ENCODE peak calls at places on chromosomes 3 and 15, in nine cellular contexts. G is activated T-cell treated with anti-CD3 and anti-CD28 coated beads, Interleukin-2, amount 50 U/mL, for 72 hours; V is naive thymus-derived CD8-positive, alpha-beta T cell; W is activated CD4-positive, CD25-positive, alpha-beta regulatory T cell treated with anti-CD3 and anti-CD28 coated beads, Interleukin-2, amount 50 U/mL, for 16 hours; T is skeletal muscle cell; A is neural progenitor cell; K is left ventricle myocardium inferior; X is EH; P is stimulated activated CD4-positive, alpha-beta T cell treated with anti-CD3 and anti-CD28 coated beads, Interleukin-4, amount 100 ng/mL, for 1 hour. R is an unnamed sample.

GRCh38 chr3:195119461-195120198 is 151.3 kb downstream of the XXYLT1 start:
- DNase-seq in V (no peak), W (no peak), P (no peak), K (no peak), A (peak; percentile 84), G (no peak), T (peak; percentile 74), X (peak; percentile 97), R (peak; percentile 95)

GRCh38 chr3:169594402-169594801 is 69.1 kb downstream of the MECOM start:
- DNase-seq in X (no peak), T (no peak), A (no peak), W (no peak), V (no peak), P (no peak), K (no peak), G (no peak), R (no peak)

GRCh38 chr3:86923071-86923476 is 67.9 kb downstream of the VGLL3 start:
- DNase-seq in P (no peak), K (no peak), X (peak; percentile 90), T (peak; percentile 87), G (no peak), W (no peak), A (no peak), V (no peak), R (peak; percentile 90)

GRCh38 chr15:56411122-56411749 is 46.0 kb downstream of the TEX9 start:
- DNase-seq in K (no peak), G (no peak), W (no peak), P (no peak), X (no peak), A (no peak), T (peak; percentile 4), V (no peak), R (peak; percentile 1)

GRCh38 chr3:4950948-4951347 is 28.3 kb upstream of the BHLHE40 start:
- DNase-seq in P (no peak), K (no peak), T (no peak), X (no peak), G (no peak), W (no peak), A (no peak), V (no peak), R (no peak)

GRCh38 chr3:147379651-147380050 is 26.7 kb downstream of the ZIC4 start:
- DNase-seq in G (no peak), P (no peak), A (no peak), K (no peak), W (no peak), X (no peak), T (no peak), V (no peak), R (no peak)

GRCh38 chr15:25701716-25702465 is 161.2 kb downstream of the ATP10A start:
- DNase-seq in T (no peak), G (no peak), P (no peak), X (peak; percentile 17), K (no peak), V (no peak), W (no peak), A (no peak), R (no peak)

GRCh38 chr3:57130426-57131209 is 34.5 kb downstream of the IL17RD start:
- DNase-seq in W (no peak), X (no peak), K (peak; percentile 32), A (peak; percentile 97), P (no peak), V (no peak), T (no peak), G (no peak), R (no peak)

GRCh38 chr3:120495809-120496208 is 45.0 kb upstream of the FSTL1 start:
- DNase-seq in A (no peak), W (no peak), X (no peak), K (no peak), P (no peak), G (no peak), T (no peak), V (no peak), R (no peak)

GRCh38 chr3:30720586-30721313 is 114.3 kb downstream of the TGFBR2 start:
- DNase-seq in V (no peak), T (no peak), W (no peak), P (no peak), G (no peak), X (peak; percentile 64), K (no peak), A (no peak), R (peak; percentile 78)

GRCh38 chr3:60919296-60919695 is 332.0 kb downstream of the FHIT start:
- DNase-seq in K (no peak), X (no peak), V (no peak), W (no peak), A (no peak), T (peak; percentile 11), P (no peak), G (no peak), R (no peak)

GRCh38 chr3:65871305-65872141 is 167.2 kb downstream of the MAGI1 start:
- DNase-seq in X (no peak), T (peak; percentile 43), V (no peak), P (no peak), G (no peak), W (no peak), K (peak; percentile 40), A (peak; percentile 20), R (no peak)

GRCh38 chr3:61901481-61901880 is 340.1 kb downstream of the PTPRG start:
- DNase-seq in A (no peak), X (no peak), T (no peak), K (no peak), W (no peak), P (no peak), V (no peak), G (no peak), R (no peak)

GRCh38 chr3:158789592-158789991 is 12.3 kb upstream of the MFSD1 start:
- DNase-seq in X (peak; percentile 76), P (no peak), T (peak; percentile 30), K (no peak), G (no peak), A (no peak), W (no peak), V (no peak), R (peak; percentile 63)

R was measured in EL.